ENCODE peak calls at places on chromosomes 12 and 14, in four cellular contexts. A is PC-3, B is AG04449, W is lower lobe of right lung. U is an unnamed sample.

GRCh38 chr12:122449317-122449716 is 26.8 kb upstream of the CLIP1 start:
- DNase-seq in A (peak; percentile 99), B (peak; percentile 70), W (no peak), U (peak; percentile 51)

GRCh38 chr12:12776261-12776660 is 9.2 kb upstream of the APOLD1 start:
- DNase-seq in A (peak; percentile 72), B (no peak), W (no peak), U (no peak)

GRCh38 chr12:75933136-75933535 is 98.4 kb downstream of the PHLDA1 start:
- DNase-seq in A (peak; percentile 42), B (peak; percentile 42), W (no peak), U (no peak)

GRCh38 chr12:389138-390096 is at the start of gene KDM5A:
- DNase-seq in A (peak; percentile 85), B (peak; percentile 65), W (peak; percentile 92), U (peak; percentile 82)

GRCh38 chr12:52495385-52495784 is 2.3 kb upstream of the KRT6A start:
- DNase-seq in A (peak; percentile 75), B (no peak), W (peak; percentile 51), U (no peak)

GRCh38 chr14:70905316-70905715 is 1.9 kb upstream of the PCNX1 start:
- DNase-seq in A (no peak), B (no peak), W (no peak), U (no peak)

GRCh38 chr12:29088611-29089219 is 60.4 kb upstream of the FAR2 start:
- DNase-seq in A (peak; percentile 73), B (no peak), W (no peak), U (no peak)

GRCh38 chr14:103195828-103196615 is 72.8 kb downstream of the TNFAIP2 start:
- DNase-seq in A (no peak), B (no peak), W (no peak), U (no peak)

DNA sequence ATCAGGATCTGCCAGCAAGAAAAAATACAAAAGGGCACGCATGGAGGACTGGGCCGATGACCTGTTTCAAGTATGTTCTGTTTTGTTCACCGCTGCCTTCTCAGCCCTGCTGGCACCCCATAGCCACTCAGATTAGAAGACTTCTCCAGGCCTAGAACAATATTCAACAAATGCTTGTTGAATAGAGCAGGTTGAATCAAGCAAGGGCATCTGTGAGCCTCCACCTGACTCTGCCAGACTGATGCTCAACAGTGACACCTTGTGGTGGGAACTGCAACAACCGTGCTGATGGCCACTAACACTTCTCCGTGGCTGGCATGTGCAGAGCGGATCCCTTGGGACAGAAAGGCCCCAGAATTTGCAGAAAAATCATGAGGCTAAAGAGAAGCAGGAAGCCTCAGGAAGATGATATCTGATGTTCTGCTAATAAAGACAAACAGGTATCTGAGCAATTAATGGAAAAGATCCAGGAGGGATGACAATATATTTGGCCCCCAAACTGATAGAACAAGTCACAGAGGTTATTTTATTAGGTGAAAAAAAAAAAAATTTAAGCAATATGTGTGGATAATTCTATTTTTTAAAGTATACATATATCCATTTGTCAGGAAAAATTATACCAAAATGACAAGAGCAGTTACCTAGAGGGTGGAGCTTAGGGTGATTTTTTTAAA is 114.3 kb downstream of the KSR2 start:
- DNase-seq in A (peak; percentile 88), B (no peak), W (no peak), U (no peak)
- TF ChIP-seq CTCF in A (peak; percentile 97), B (peak; percentile 72), W (peak; percentile 60), U (peak; percentile 89)

GRCh38 chr12:106292339-106292738 is 10.2 kb upstream of the TCP11L2 start:
- DNase-seq in A (no peak), B (no peak), W (no peak), U (no peak)
- H3K4me3 ChIP-seq in A (no peak overlapping the region), B (no peak overlapping the region), W (no peak overlapping the region), U (no peak overlapping the region)

GRCh38 chr12:120534703-120535655 is 823 bp downstream of the RNF10 start:
- DNase-seq in A (peak; percentile 89), B (no peak), W (peak; percentile 60), U (peak; percentile 74)
- TF ChIP-seq CTCF in A (no peak), B (no peak), W (no peak), U (no peak)

GRCh38 chr12:1977109-1977508 is 27.1 kb downstream of the DCP1B start:
- DNase-seq in A (no peak), B (no peak), W (no peak), U (no peak)

GRCh38 chr12:1974812-1975211 is 29.4 kb downstream of the DCP1B start:
- DNase-seq in A (no peak), B (no peak), W (no peak), U (no peak)

GRCh38 chr12:1970331-1970900 is 33.8 kb downstream of the DCP1B start:
- DNase-seq in A (no peak), B (no peak), W (no peak), U (no peak)

GRCh38 chr12:1972260-1972659 is 32.0 kb downstream of the DCP1B start:
- DNase-seq in A (peak; percentile 24), B (peak; percentile 28), W (no peak), U (no peak)

GRCh38 chr12:1972856-1973317 is 31.4 kb downstream of the DCP1B start:
- DNase-seq in A (no peak), B (no peak), W (no peak), U (no peak)
- H3K4me3 ChIP-seq in A (no peak overlapping the region), B (no peak overlapping the region), W (no peak overlapping the region), U (no peak overlapping the region)

GRCh38 chr14:35258420-35258819 is 33.8 kb upstream of the PSMA6 start:
- DNase-seq in A (no peak), B (no peak), W (no peak), U (no peak)

GRCh38 chr14:35257809-35258208 is 34.4 kb upstream of the PSMA6 start:
- DNase-seq in A (peak; percentile 27), B (no peak), W (no peak), U (no peak)

GRCh38 chr14:35261774-35262173 is 30.4 kb upstream of the PSMA6 start:
- DNase-seq in A (no peak), B (no peak), W (no peak), U (no peak)
- TF ChIP-seq CTCF in A (peak; percentile 19), B (no peak), W (peak; percentile 19), U (no peak)